ENCODE peak calls at places on chromosomes 11 and 22, in nine cellular contexts. C is suprapubic skin, G is transverse colon, Y is sigmoid colon, T is stomach, D is SK-N-SH, N is K562, P is GM12878, F is H1. U is an unnamed sample.

GRCh38 chr11:115926090-115926489 is 421.9 kb upstream of the CADM1 start:
- DNase-seq in C (no peak), G (no peak), Y (no peak), T (no peak), D (no peak), N (no peak), P (no peak), F (no peak), U (no peak)

GRCh38 chr11:59754494-59754858 is 700 bp upstream of the STX3 start:
- DNase-seq in C (no peak), G (peak), Y (no peak), T (no peak), D (peak), N (no peak), P (no peak), F (no peak), U (no peak)

GRCh38 chr11:132631956-132632355 is 900.3 kb downstream of the OPCML start:
- DNase-seq in C (no peak), G (no peak), Y (no peak), T (no peak), D (peak), N (no peak), P (no peak), F (no peak), U (peak)

GRCh38 chr11:44595964-44596381 is 30.5 kb downstream of the CD82 start:
- DNase-seq in C (no peak), G (no peak), Y (peak), T (peak), D (no peak), N (no peak), P (no peak), F (no peak), U (no peak)

GRCh38 chr11:46663277-46663940 is 37.0 kb downstream of the ARHGAP1 start:
- DNase-seq in C (no peak), G (no peak), Y (no peak), T (no peak), D (no peak), N (no peak), P (no peak), F (no peak), U (no peak)

GRCh38 chr11:132858203-132858602 is 674.1 kb downstream of the OPCML start:
- DNase-seq in C (no peak), G (no peak), Y (no peak), T (no peak), D (no peak), N (no peak), P (no peak), F (peak), U (no peak)

GRCh38 chr22:37566903-37567798 is 6.9 kb downstream of the CDC42EP1 start:
- DNase-seq in C (peak), G (peak), Y (peak), T (peak), D (peak), N (no peak), P (peak), F (no peak), U (peak)

GRCh38 chr22:29661355-29661754 is 57.9 kb downstream of the NF2 start:
- DNase-seq in C (no peak), G (no peak), Y (no peak), T (no peak), D (no peak), N (no peak), P (no peak), F (no peak), U (no peak)

GRCh38 chr11:85953491-85954143 is 98.4 kb downstream of the CCDC83 start:
- DNase-seq in C (no peak), G (no peak), Y (no peak), T (no peak), D (no peak), N (peak), P (no peak), F (no peak), U (no peak)

GRCh38 chr11:67370351-67371076 is 2.9 kb downstream of the CLCF1 start:
- DNase-seq in C (no peak), G (no peak), Y (peak), T (no peak), D (no peak), N (no peak), P (no peak), F (no peak), U (no peak)

GRCh38 chr11:72189448-72190250 is 2.3 kb upstream of the FOLR1 start:
- DNase-seq in C (no peak), G (no peak), Y (no peak), T (no peak), D (peak), N (no peak), P (no peak), F (no peak), U (no peak)

GRCh38 chr11:109426442-109426841 is 4.5 kb downstream of the C11orf87 start:
- DNase-seq in C (no peak), G (no peak), Y (no peak), T (no peak), D (peak), N (no peak), P (no peak), F (no peak), U (no peak)

GRCh38 chr11:99241059-99241458 is 220.3 kb downstream of the CNTN5 start:
- DNase-seq in C (no peak), G (no peak), Y (no peak), T (no peak), D (no peak), N (no peak), P (no peak), F (no peak), U (no peak)

GRCh38 chr11:99327527-99327926 is 306.8 kb downstream of the CNTN5 start:
- DNase-seq in C (no peak), G (no peak), Y (no peak), T (no peak), D (no peak), N (no peak), P (no peak), F (no peak), U (no peak)

GRCh38 chr11:12454782-12455181 is 77.4 kb downstream of the PARVA start:
- DNase-seq in C (no peak), G (no peak), Y (no peak), T (no peak), D (no peak), N (no peak), P (no peak), F (no peak), U (no peak)

GRCh38 chr11:60785806-60786361 is 751 bp downstream of the MS4A10 start:
- DNase-seq in C (peak), G (no peak), Y (peak), T (no peak), D (no peak), N (no peak), P (no peak), F (no peak), U (no peak)

GRCh38 chr11:121494355-121495099 is 41.8 kb upstream of the SORL1-AS1 start:
- DNase-seq in C (no peak), G (no peak), Y (no peak), T (no peak), D (no peak), N (no peak), P (peak), F (no peak), U (no peak)

DNA sequence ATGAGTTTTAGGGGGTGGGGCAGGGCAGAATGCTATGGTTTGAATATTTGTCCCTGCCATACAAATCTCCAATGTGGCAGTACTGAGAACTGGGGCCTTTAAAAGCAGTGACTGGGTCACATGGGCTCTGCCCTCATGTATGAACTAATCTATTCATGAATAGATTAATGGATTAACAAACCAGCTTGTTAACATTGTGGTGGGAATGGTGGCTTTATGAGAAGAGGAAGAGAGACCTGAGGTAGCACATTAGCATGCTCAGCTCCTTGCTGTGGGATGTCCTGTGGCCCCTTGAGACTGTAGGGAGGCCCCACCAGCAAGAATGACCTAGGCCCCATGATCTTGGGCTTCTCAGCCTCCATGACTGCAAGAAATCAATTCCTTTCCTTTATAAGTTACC is 15.4 kb upstream of the OR52K1 start:
- DNase-seq in C (no peak), G (no peak), Y (no peak), T (no peak), D (no peak), N (no peak), P (peak), F (no peak), U (no peak)
- TF ChIP-seq EP300 in C (no peak), G (no peak), Y (no peak), T (no peak), D (no peak), N (no peak), P (no peak), F (no peak), U (no peak)

DNA sequence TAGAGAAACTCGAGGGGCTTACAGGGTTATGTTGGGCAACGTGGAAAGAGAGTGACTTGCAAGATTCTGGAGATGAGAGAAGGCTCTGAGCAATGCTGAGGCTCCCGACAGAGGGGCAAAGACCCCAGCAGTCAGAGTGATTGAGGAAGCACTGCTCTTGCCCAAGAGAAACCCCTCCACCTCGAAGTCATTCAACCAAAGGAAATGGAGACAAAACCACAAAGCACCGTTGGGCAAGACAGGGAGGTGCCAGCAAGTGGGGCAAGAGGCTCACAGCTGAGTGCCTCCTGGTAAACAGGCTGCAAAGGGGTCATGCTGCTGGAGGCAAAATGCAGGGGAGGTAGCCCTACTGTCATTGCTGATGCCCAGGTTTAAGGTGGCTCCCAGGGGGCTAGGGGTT is 17.9 kb upstream of the MYH9 start:
- DNase-seq in C (no peak), G (peak), Y (no peak), T (peak), D (no peak), N (no peak), P (no peak), F (no peak), U (no peak)
- H3K27ac ChIP-seq in C (no peak), G (peak), Y (no peak), T (no peak), D (no peak), N (no peak), P (peak), F (no peak), U (no peak)

DNA sequence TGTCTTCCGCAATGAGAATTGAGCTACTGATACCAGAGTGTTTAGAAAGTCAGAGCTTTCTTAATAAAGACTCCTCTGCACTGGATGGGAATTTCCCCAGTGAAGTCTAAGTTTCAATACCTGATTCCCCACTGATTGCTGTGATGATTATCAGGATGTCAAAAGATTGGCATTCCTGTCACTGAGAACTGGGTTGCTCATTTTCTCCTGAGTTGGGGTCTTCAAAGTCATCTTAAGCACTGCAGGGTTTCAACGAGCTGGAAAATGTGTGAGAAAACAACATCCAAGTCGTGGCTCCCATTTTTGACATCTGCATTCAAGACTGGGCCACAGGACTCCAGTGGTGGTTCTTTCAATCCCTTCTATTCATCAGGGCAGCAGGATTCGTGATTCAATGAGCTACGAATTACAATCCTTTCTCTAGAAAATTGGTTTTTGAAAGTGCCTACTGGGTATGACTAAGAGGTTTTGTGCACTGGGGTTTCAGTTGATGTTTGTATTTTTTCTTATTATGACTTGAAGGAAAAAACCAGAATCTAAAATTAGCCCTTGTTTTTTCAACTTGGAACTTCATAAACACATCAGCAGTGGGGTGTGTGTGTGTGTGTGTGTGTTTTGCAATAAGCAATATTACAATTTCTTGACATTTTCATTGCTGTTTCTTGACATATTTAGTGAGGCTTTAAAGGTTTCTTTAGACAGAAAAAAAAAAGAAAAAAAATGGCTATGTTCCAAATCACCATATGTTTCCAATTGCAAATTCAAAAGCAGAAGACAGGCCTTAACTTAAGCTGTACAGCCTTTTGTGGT is 233.0 kb downstream of the FAM76B start:
- DNase-seq in C (no peak), G (no peak), Y (no peak), T (no peak), D (no peak), N (no peak), P (peak), F (no peak), U (no peak)
- TF ChIP-seq POLR2AphosphoS5 in C (no peak), G (no peak), Y (peak), T (no peak), D (no peak), N (no peak), P (no peak), F (no peak), U (no peak)

GRCh38 chr11:128517457-128518230 is 69.7 kb downstream of the ETS1 start:
- DNase-seq in C (no peak), G (no peak), Y (no peak), T (no peak), D (no peak), N (no peak), P (no peak), F (no peak), U (peak)
- TF ChIP-seq EP300 in C (no peak), G (no peak), Y (no peak), T (no peak), D (no peak), N (no peak), P (no peak), F (no peak), U (no peak)

GRCh38 chr11:10376061-10376460 is 71.2 kb downstream of the ADM start:
- DNase-seq in C (no peak), G (no peak), Y (no peak), T (no peak), D (no peak), N (no peak), P (no peak), F (no peak), U (peak)
- H3K27ac ChIP-seq in C (no peak), G (no peak), Y (peak), T (no peak), D (peak), N (no peak), P (no peak), F (no peak), U (peak)

GRCh38 chr11:111723595-111723994 is 42.6 kb downstream of the PPP2R1B start:
- DNase-seq in C (no peak), G (no peak), Y (no peak), T (no peak), D (peak), N (no peak), P (no peak), F (no peak), U (no peak)

GRCh38 chr11:111724615-111725129 is 41.5 kb downstream of the PPP2R1B start:
- DNase-seq in C (no peak), G (no peak), Y (no peak), T (no peak), D (no peak), N (no peak), P (no peak), F (no peak), U (no peak)

GRCh38 chr11:111725621-111726020 is 40.6 kb downstream of the PPP2R1B start:
- DNase-seq in C (no peak), G (no peak), Y (no peak), T (no peak), D (no peak), N (no peak), P (no peak), F (no peak), U (no peak)

GRCh38 chr11:111727431-111727830 is 38.8 kb downstream of the PPP2R1B start:
- DNase-seq in C (no peak), G (no peak), Y (no peak), T (no peak), D (no peak), N (no peak), P (no peak), F (no peak), U (no peak)

GRCh38 chr11:111726301-111726713 is 39.9 kb downstream of the PPP2R1B start:
- DNase-seq in C (no peak), G (no peak), Y (no peak), T (no peak), D (no peak), N (no peak), P (no peak), F (no peak), U (no peak)
- TF ChIP-seq POLR2AphosphoS5 in C (no peak), G (no peak), Y (no peak), T (no peak), D (no peak), N (no peak), P (no peak), F (no peak), U (no peak)